ENCODE peak calls at places on chromosome 1, in nine cellular contexts. B is ovary, X is IMR-90, E is adrenal gland, K is spleen, N is breast epithelium, I is body of pancreas, U is esophagus muscularis mucosa, V is uterus. G is an unnamed sample.

GRCh38 chr1:53057134-53057533 is 4.9 kb upstream of the PODN start:
- DNase-seq in B (no peak), X (no peak), E (no peak), K (no peak), N (no peak), I (no peak), U (no peak), V (no peak), G (no peak)

GRCh38 chr1:201503397-201504176 is 3.3 kb downstream of the CSRP1 start:
- DNase-seq in B (peak; percentile 74), X (peak; percentile 100), E (peak; percentile 30), K (peak; percentile 51), N (peak; percentile 89), I (peak; percentile 70), U (no peak), V (peak; percentile 95), G (peak; percentile 62)

GRCh38 chr1:50976111-50976889 is 6.3 kb downstream of the CDKN2C start:
- DNase-seq in B (no peak), X (no peak), E (no peak), K (no peak), N (no peak), I (no peak), U (no peak), V (no peak), G (no peak)

GRCh38 chr1:14037101-14037807 is 337.3 kb downstream of the PRDM2 start:
- DNase-seq in B (no peak), X (no peak), E (no peak), K (no peak), N (no peak), I (no peak), U (no peak), V (no peak), G (no peak)

GRCh38 chr1:229514578-229515275 is 6.6 kb upstream of the NUP133 start:
- DNase-seq in B (peak; percentile 45), X (peak; percentile 78), E (peak; percentile 77), K (no peak), N (peak; percentile 68), I (peak; percentile 67), U (no peak), V (peak; percentile 68), G (peak; percentile 61)

GRCh38 chr1:96968582-96969378 is 247.2 kb downstream of the PTBP2 start:
- DNase-seq in B (no peak), X (peak; percentile 45), E (no peak), K (no peak), N (no peak), I (no peak), U (no peak), V (no peak), G (no peak)

GRCh38 chr1:239125888-239126287 is 260.5 kb upstream of the CHRM3 start:
- DNase-seq in B (no peak), X (no peak), E (no peak), K (no peak), N (no peak), I (no peak), U (no peak), V (no peak), G (no peak)

GRCh38 chr1:155989242-155989991 is 11.1 kb upstream of the ARHGEF2 start:
- DNase-seq in B (peak; percentile 70), X (peak; percentile 61), E (peak; percentile 68), K (peak; percentile 94), N (peak; percentile 71), I (peak; percentile 71), U (peak; percentile 96), V (peak; percentile 75), G (peak; percentile 79)

GRCh38 chr1:57063427-57063826 is 97.6 kb upstream of the C8B start:
- DNase-seq in B (no peak), X (no peak), E (no peak), K (no peak), N (no peak), I (no peak), U (no peak), V (no peak), G (no peak)

GRCh38 chr1:212514056-212514614 is 81.4 kb downstream of the NENF start:
- DNase-seq in B (no peak), X (peak; percentile 65), E (peak; percentile 39), K (no peak), N (no peak), I (peak; percentile 68), U (no peak), V (no peak), G (peak; percentile 78)

GRCh38 chr1:150477320-150477719 is 9.9 kb upstream of the TARS2 start:
- DNase-seq in B (no peak), X (no peak), E (no peak), K (no peak), N (no peak), I (no peak), U (no peak), V (no peak), G (peak; percentile 40)

DNA sequence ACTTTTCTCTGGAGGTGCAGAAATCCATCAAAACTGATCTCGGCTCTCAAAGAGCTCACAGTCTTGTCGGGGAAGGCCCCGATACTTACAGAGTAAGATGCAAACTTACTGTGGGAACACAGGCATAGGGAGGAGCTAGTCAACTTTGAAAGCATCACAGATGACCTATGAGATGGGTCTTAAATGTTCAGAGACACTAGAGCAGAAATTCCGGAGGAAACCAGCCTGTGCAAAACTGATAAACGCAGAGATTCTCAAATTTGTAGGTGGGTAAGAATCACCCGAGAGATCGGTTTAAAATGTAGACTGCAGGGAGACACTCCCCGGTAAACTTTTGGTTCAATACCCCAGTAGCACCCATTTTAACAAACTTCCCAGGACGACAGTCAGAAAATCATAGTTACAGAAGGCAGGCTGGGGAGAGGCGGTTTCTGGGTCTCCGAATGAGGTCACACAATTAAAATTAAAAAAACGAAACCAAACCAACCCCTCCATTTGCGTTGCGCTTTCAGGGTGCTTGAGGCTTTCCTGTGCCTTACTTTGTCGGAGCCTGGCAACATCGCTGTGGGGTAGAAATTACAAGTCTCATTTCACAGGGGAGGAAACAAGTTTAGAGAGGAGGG is 759 bp upstream of the THRAP3 start:
- DNase-seq in B (no peak), X (peak; percentile 73), E (peak; percentile 24), K (no peak), N (no peak), I (no peak), U (no peak), V (peak; percentile 31), G (no peak)
- TF ChIP-seq POLR2A in B (peak; percentile 1), X (no peak), E (no peak), K (no peak), N (no peak), I (no peak), U (peak; percentile 4), V (no peak), G (no peak)

GRCh38 chr1:2472561-2473166 is 3.4 kb upstream of the PLCH2 start:
- DNase-seq in B (no peak), X (no peak), E (no peak), K (no peak), N (no peak), I (no peak), U (no peak), V (no peak), G (no peak)

GRCh38 chr1:2471159-2471471 is 5.0 kb upstream of the PLCH2 start:
- DNase-seq in B (no peak), X (no peak), E (no peak), K (no peak), N (no peak), I (no peak), U (no peak), V (no peak), G (no peak)

GRCh38 chr1:2471587-2472001 is 4.5 kb upstream of the PLCH2 start:
- DNase-seq in B (no peak), X (no peak), E (no peak), K (no peak), N (no peak), I (peak; percentile 26), U (no peak), V (no peak), G (no peak)

GRCh38 chr1:2473198-2473597 is 2.9 kb upstream of the PLCH2 start:
- DNase-seq in B (no peak), X (no peak), E (no peak), K (no peak), N (no peak), I (no peak), U (no peak), V (no peak), G (no peak)

GRCh38 chr1:2472109-2472508 is 4.0 kb upstream of the PLCH2 start:
- DNase-seq in B (no peak), X (no peak), E (no peak), K (no peak), N (no peak), I (no peak), U (no peak), V (no peak), G (no peak)
- H3K27me3 ChIP-seq in B (no peaks in the 10 kb centered on the region), X (peaks cover 38% of the 10 kb centered on the region), E (peaks cover 10% of the 10 kb centered on the region), K (peaks cover 12% of the 10 kb centered on the region), N (peaks cover 3% of the 10 kb centered on the region), I (no peaks in the 10 kb centered on the region), U (peaks cover 4% of the 10 kb centered on the region), V (peaks cover 4% of the 10 kb centered on the region), G (no peaks in the 10 kb centered on the region)

GRCh38 chr1:162631546-162632233 is 574 bp upstream of the DDR2 start:
- DNase-seq in B (peak; percentile 54), X (peak; percentile 77), E (peak; percentile 76), K (no peak), N (no peak), I (no peak), U (no peak), V (peak; percentile 64), G (no peak)

GRCh38 chr1:162632234-162632666 is at the start of gene DDR2:
- DNase-seq in B (peak; percentile 85), X (peak; percentile 96), E (peak; percentile 85), K (no peak), N (peak; percentile 62), I (peak; percentile 43), U (no peak), V (peak; percentile 91), G (no peak)

GRCh38 chr1:162632743-162633326 is 571 bp downstream of the DDR2 start:
- DNase-seq in B (peak; percentile 47), X (peak; percentile 49), E (no peak), K (no peak), N (no peak), I (no peak), U (no peak), V (peak; percentile 42), G (no peak)

GRCh38 chr1:162635418-162635817 is 3.2 kb downstream of the DDR2 start:
- DNase-seq in B (no peak), X (peak; percentile 31), E (no peak), K (no peak), N (no peak), I (no peak), U (no peak), V (no peak), G (no peak)

DNA sequence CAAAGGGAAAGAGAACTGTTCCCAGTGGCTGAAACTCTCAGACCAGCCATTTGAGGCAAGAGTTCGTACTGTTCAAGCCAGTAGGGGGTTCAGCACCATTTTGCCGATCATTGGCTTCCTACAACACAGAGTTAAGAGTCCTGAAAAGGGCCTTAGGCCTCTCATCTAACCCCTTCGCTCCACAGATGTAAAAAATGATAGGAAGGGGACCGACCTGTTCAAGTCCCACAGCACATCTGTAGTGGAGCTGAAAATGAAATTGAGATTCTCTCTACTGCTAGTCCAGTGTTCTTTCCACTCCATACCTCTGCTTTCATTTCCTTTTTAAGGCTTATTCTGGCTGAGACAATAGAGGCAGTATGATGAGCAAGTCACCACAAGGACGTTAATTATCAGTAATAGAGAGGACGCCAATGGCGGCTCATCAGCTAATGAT is 1.1 kb downstream of the DDR2 start:
- DNase-seq in B (no peak), X (peak; percentile 59), E (peak; percentile 39), K (no peak), N (no peak), I (no peak), U (no peak), V (no peak), G (no peak)
- TF ChIP-seq POLR2A in B (no peak), X (no peak), E (no peak), K (no peak), N (no peak), I (no peak), U (no peak), V (no peak), G (no peak)

GRCh38 chr1:3335754-3336640 is 118.5 kb upstream of the ARHGEF16 start:
- DNase-seq in B (no peak), X (no peak), E (no peak), K (no peak), N (no peak), I (no peak), U (no peak), V (no peak), G (no peak)
- H3K27me3 ChIP-seq in B (no peaks in the 10 kb centered on the region), X (no peaks in the 10 kb centered on the region), E (no peaks in the 10 kb centered on the region), K (peaks cover 3% of the 10 kb centered on the region), N (no peaks in the 10 kb centered on the region), I (no peaks in the 10 kb centered on the region), U (peaks cover 3% of the 10 kb centered on the region), V (no peaks in the 10 kb centered on the region), G (no peaks in the 10 kb centered on the region)